ENCODE peak calls at places on chromosome 13, in six cellular contexts. V is H9, T is IMR-90, Y is neuronal stem cell, Z is H1, L is mesenchymal stem cell. W is an unnamed sample.

GRCh38 chr13:90545070-90545840 is 802.2 kb upstream of the MIR17HG start:
- DNase-seq in V (no peak), T (no peak), L (no peak), Y (no peak), Z (no peak), W (no peak)

GRCh38 chr13:109454167-109454917 is 332.0 kb downstream of the IRS2 start:
- DNase-seq in V (no peak), L (peak; percentile 80), T (peak; percentile 46), Z (no peak), Y (no peak), W (no peak)

GRCh38 chr13:75088915-75089314 is 393.1 kb downstream of the TBC1D4 start:
- DNase-seq in V (no peak), Y (no peak), Z (no peak), L (no peak), T (no peak), W (peak; percentile 64)

GRCh38 chr13:95745752-95746151 is 68.8 kb downstream of the DNAJC3 start:
- DNase-seq in V (no peak), Y (no peak), T (no peak), L (peak; percentile 11), Z (no peak), W (no peak)

GRCh38 chr13:48769107-48769704 is 115.5 kb downstream of the CYSLTR2 start:
- DNase-seq in Y (peak; percentile 82), Z (peak; percentile 36), V (peak; percentile 82), L (peak; percentile 89), T (peak; percentile 91), W (peak; percentile 98)

GRCh38 chr13:32246468-32246867 is 68.7 kb downstream of the ZAR1L start:
- DNase-seq in T (peak; percentile 76), Z (peak; percentile 56), Y (peak; percentile 60), L (peak; percentile 78), V (peak; percentile 84), W (peak; percentile 54)

GRCh38 chr13:111049791-111050538 is 65.1 kb upstream of the ARHGEF7 start:
- DNase-seq in T (no peak), L (peak; percentile 43), V (no peak), Z (no peak), Y (no peak), W (no peak)

GRCh38 chr13:111525320-111526118 is 205.1 kb downstream of the TEX29 start:
- DNase-seq in Z (no peak), L (no peak), T (no peak), Y (no peak), V (no peak), W (no peak)

GRCh38 chr13:46057251-46058015 is 4.9 kb upstream of the ZC3H13 start:
- DNase-seq in V (no peak), Z (no peak), L (peak; percentile 8), Y (no peak), T (peak; percentile 18), W (no peak)

GRCh38 chr13:104571161-104571889 is 1505.1 kb upstream of the SLC10A2 start:
- DNase-seq in T (peak; percentile 82), Z (peak; percentile 46), Y (peak; percentile 51), V (peak; percentile 75), L (peak; percentile 83), W (peak; percentile 94)

GRCh38 chr13:101474419-101474957 is 22.0 kb downstream of the ITGBL1 start:
- DNase-seq in L (peak; percentile 84), Y (peak; percentile 52), V (peak; percentile 60), Z (no peak), T (peak; percentile 91), W (no peak)

GRCh38 chr13:59038824-59039223 is 1124.9 kb downstream of the DIAPH3 start:
- DNase-seq in Z (no peak), Y (no peak), T (peak; percentile 15), V (no peak), L (peak; percentile 24), W (no peak)

GRCh38 chr13:75258159-75258782 is 223.7 kb downstream of the TBC1D4 start:
- DNase-seq in T (peak; percentile 55), Z (no peak), V (no peak), Y (peak; percentile 48), L (peak; percentile 55), W (peak; percentile 66)

GRCh38 chr13:79307866-79308298 is 98.2 kb downstream of the RBM26 start:
- DNase-seq in Y (no peak), Z (no peak), L (no peak), V (peak; percentile 31), T (peak; percentile 61), W (no peak)

GRCh38 chr13:31267126-31267784 is 67.5 kb downstream of the B3GLCT start:
- DNase-seq in Y (no peak), V (no peak), T (no peak), Z (no peak), L (no peak), W (no peak)

GRCh38 chr13:106597759-106598395 is 29.9 kb upstream of the ARGLU1 start:
- DNase-seq in Y (no peak), T (no peak), L (no peak), Z (no peak), V (no peak), W (no peak)

GRCh38 chr13:26954981-26955380 is 194.4 kb upstream of the GPR12 start:
- DNase-seq in Z (no peak), V (no peak), L (no peak), T (no peak), Y (no peak), W (no peak)

GRCh38 chr13:77820431-77821149 is 98.0 kb downstream of the EDNRB start:
- DNase-seq in T (no peak), L (no peak), Z (no peak), V (no peak), Y (no peak), W (no peak)

GRCh38 chr13:27403252-27403678 is 21.2 kb upstream of the GTF3A start:
- DNase-seq in Z (no peak), Y (no peak), L (peak; percentile 66), V (no peak), T (peak; percentile 65), W (no peak)

GRCh38 chr13:25046274-25046984 is 49.5 kb upstream of the PABPC3 start:
- DNase-seq in Z (no peak), V (peak; percentile 53), Y (no peak), T (no peak), L (peak; percentile 3), W (no peak)

GRCh38 chr13:97223711-97224461 is 1.8 kb downstream of the MBNL2 start:
- DNase-seq in V (peak; percentile 41), Z (no peak), Y (peak; percentile 52), T (peak; percentile 96), L (peak; percentile 94), W (peak; percentile 71)

GRCh38 chr13:22839554-22840286 is 341.1 kb upstream of the SGCG start:
- DNase-seq in V (no peak), Y (no peak), T (no peak), L (no peak), Z (no peak), W (no peak)

GRCh38 chr13:48066310-48066989 is 28.5 kb downstream of the MED4 start:
- DNase-seq in V (no peak), L (no peak), T (peak; percentile 16), Y (no peak), Z (no peak), W (no peak)

GRCh38 chr13:98798849-98799645 is 46.6 kb upstream of the SLC15A1 start:
- DNase-seq in T (peak; percentile 61), V (no peak), Z (no peak), Y (no peak), L (no peak), W (peak; percentile 54)

GRCh38 chr13:114032121-114032799 is 58.4 kb upstream of the C13orf46 start:
- DNase-seq in T (peak; percentile 75), V (no peak), L (peak; percentile 85), Z (no peak), Y (no peak), W (no peak)

GRCh38 chr13:69641773-69642172 is 465.9 kb upstream of the ATXN8OS start:
- DNase-seq in Y (no peak), V (no peak), L (no peak), T (no peak), Z (no peak), W (no peak)

GRCh38 chr13:35763805-35764170 is 287.3 kb upstream of the MAB21L1 start:
- DNase-seq in T (no peak), V (no peak), Z (no peak), L (no peak), Y (no peak), W (no peak)

DNA sequence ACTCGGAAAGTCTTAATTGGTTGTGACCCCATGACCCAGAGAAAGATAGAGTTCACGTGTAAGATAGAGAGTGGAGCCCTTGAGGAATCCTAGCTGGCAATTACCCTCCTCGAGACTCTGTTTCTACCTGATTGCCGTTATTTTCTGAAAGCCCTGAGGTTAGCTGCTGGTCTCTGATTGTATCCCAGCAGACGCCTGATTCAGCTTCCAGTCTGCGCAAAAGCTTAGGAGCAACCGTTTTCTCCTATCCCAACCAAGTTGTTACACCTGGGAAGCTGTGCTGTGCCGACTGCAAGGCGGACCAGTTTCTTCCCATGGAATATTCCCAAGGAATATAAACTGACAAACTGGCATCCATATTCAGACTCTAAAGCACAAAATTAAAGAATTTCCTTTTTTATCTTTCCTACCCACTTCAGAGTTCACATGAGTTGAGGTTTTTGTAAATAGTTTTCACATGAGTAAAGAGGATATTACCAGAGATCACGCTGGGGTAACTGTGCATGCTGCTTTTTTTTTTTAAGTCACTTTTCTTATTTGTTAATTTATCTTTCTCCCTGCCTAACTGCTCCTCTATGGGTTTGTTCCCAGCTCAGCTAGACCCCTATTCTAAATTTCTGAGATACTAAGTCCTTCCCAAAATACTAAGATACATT is 1.5 kb upstream of the TRPC4 start:
- DNase-seq in Y (no peak), L (peak; percentile 81), Z (no peak), V (peak; percentile 50), T (peak; percentile 79), W (peak; percentile 19)
- H2AFZ ChIP-seq in Y (peak overlapping the region; percentile 37), L (no peak overlapping the region), Z (peak overlapping the region; percentile 79), V (no peak overlapping the region), T (peak overlapping the region; percentile 58), W (no peak overlapping the region)

DNA sequence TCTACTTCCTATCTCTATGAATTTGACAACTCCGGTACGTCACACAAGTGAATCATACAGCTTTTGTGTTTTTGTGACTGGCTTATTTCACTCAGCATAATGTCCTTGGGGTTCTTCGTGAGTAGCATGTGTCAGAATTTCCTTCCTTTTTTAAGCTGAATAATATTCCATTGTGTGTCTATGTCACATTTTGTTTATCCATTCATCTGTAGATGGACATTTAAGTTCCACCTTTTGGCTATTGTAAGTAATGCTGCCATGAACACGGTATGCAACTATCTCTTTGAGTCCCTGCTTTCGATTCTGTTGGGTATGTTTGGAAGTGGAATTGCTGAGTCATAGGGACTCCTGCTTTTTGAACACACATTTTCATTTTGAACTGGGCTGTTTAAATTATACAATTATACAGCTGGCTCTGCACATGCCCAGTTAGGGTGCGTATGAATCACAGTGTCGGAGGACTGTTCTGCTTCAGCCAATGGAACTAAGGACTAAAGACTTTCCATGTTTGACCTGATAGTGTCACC is 43.0 kb upstream of the C13orf42 start:
- DNase-seq in Z (no peak), V (no peak), L (peak; percentile 62), Y (no peak), T (peak; percentile 30), W (no peak)
- H2BK120ac ChIP-seq in Z (peak overlapping the region; percentile 73), V (no peak overlapping the region), L (no peak overlapping the region), Y (no peak overlapping the region), T (no peak overlapping the region), W (no peak overlapping the region)

DNA sequence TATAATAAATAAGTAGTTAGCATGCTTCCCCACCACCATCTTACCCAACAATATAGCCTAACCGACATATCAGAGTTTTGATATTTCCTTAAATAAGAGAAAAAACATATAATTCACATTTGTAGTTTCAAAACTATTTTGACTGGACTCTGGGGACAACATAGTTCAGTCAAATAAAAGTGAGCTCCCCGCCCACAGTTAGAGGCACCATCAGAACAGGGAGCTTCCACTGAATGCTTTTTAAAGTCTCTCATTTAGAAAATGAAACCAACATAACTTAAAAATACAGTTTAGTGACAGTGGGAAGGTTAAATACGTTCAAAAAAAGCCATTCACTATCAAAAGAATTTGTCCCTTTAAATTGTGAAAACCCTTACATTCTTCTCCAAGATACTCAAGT is 92.8 kb downstream of the EPSTI1 start:
- DNase-seq in Z (no peak), T (no peak), Y (no peak), V (no peak), L (no peak), W (no peak)
- H2AFZ ChIP-seq in Z (no peak overlapping the region), T (no peak overlapping the region), Y (no peak overlapping the region), V (no peak overlapping the region), L (no peak overlapping the region), W (no peak overlapping the region)

GRCh38 chr13:51583469-51583874 is 790 bp upstream of the WDFY2 start:
- DNase-seq in V (no peak), L (no peak), Z (no peak), T (no peak), Y (no peak), W (no peak)
- H2BK120ac ChIP-seq in V (no peak overlapping the region), L (no peak overlapping the region), Z (no peak overlapping the region), T (peak overlapping the region; percentile 79), Y (no peak overlapping the region), W (no peak overlapping the region)